ENCODE peak calls at places on chromosome 14, in eight cellular contexts. Q, W, Z, K, O, R, U and H are unnamed samples.

GRCh38 chr14:51816031-51816430 is 44.4 kb upstream of the GNG2 start:
- DNase-seq in W (no peak), K (no peak), R (no peak), O (no peak), Z (no peak), Q (no peak), U (no peak), H (no peak)

GRCh38 chr14:63964063-63964462 is 111.3 kb downstream of the SYNE2 start:
- DNase-seq in K (no peak), W (no peak), O (no peak), R (no peak), Z (no peak), U (no peak), Q (no peak), H (no peak)

GRCh38 chr14:102150083-102150482 is 10.4 kb downstream of the WDR20 start:
- DNase-seq in O (no peak), R (no peak), U (no peak), Z (no peak), W (no peak), K (no peak), Q (no peak), H (no peak)

GRCh38 chr14:99393059-99393655 is 87.5 kb downstream of the SETD3 start:
- DNase-seq in R (peak; percentile 47), Z (no peak), W (no peak), O (peak; percentile 42), Q (peak; percentile 64), U (peak; percentile 62), K (no peak), H (peak; percentile 63)

GRCh38 chr14:35388656-35389314 is 15.8 kb downstream of the NFKBIA start:
- DNase-seq in Z (no peak), R (no peak), W (no peak), O (no peak), Q (no peak), K (no peak), U (no peak), H (no peak)

GRCh38 chr14:38210587-38211257 is 3.0 kb downstream of the SSTR1 start:
- DNase-seq in Z (no peak), R (peak; percentile 66), U (peak; percentile 48), W (no peak), K (no peak), Q (no peak), O (no peak), H (no peak)

GRCh38 chr14:100236873-100237272 is 2.1 kb upstream of the YY1 start:
- DNase-seq in R (no peak), U (no peak), Q (no peak), W (no peak), K (no peak), O (no peak), Z (no peak), H (no peak)

GRCh38 chr14:76698191-76698590 is 63.1 kb upstream of the VASH1 start:
- DNase-seq in W (no peak), Q (no peak), Z (no peak), R (no peak), U (no peak), K (no peak), O (no peak), H (no peak)

GRCh38 chr14:60757617-60758016 is 23.1 kb downstream of the MNAT1 start:
- DNase-seq in Q (no peak), Z (no peak), R (peak; percentile 84), W (no peak), O (no peak), U (peak; percentile 55), K (no peak), H (no peak)

GRCh38 chr14:54760866-54761265 is 141.8 kb downstream of the GCH1 start:
- DNase-seq in O (no peak), K (no peak), Z (no peak), Q (no peak), R (no peak), W (no peak), U (no peak), H (no peak)

GRCh38 chr14:101124860-101125259 is 221.3 kb upstream of the RTL1 start:
- DNase-seq in W (no peak), Q (no peak), U (no peak), R (no peak), O (no peak), Z (no peak), K (no peak), H (no peak)

GRCh38 chr14:28704153-28704552 is 62.4 kb upstream of the FOXG1 start:
- DNase-seq in K (no peak), U (no peak), W (no peak), R (peak; percentile 2), O (no peak), Z (no peak), Q (no peak), H (no peak)

GRCh38 chr14:56754966-56755365 is 55.3 kb downstream of the OTX2 start:
- DNase-seq in U (no peak), O (no peak), K (no peak), Q (no peak), R (no peak), Z (no peak), W (no peak), H (no peak)

GRCh38 chr14:56752428-56752827 is 57.9 kb downstream of the OTX2 start:
- DNase-seq in O (no peak), R (no peak), K (no peak), Q (no peak), W (no peak), Z (no peak), U (no peak), H (no peak)

DNA sequence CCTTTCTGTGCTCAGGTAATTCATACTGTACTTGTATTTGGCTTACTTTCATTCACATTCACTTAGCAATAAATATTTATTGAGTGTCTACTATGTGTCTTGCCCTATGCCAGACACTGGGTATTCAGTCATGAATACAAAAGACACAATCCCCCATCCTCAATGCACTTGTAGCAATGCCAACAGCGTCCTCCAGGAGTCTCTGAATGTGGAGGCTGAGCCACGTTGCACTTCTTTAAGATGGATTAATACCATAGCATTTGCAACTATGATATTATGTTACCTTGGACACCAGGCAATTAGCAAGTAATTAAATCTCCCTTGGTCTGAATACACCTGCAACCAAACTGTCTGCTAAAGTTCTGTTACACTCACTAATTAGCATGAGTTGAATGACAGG is 58.8 kb downstream of the OTX2 start:
- DNase-seq in Q (no peak), R (no peak), Z (no peak), U (no peak), O (no peak), K (no peak), W (no peak), H (no peak)
- TF ChIP-seq CTCF in Q (peak; percentile 11), R (no peak), Z (no peak), U (no peak), O (peak; percentile 35), K (no peak), W (no peak), H (no peak)

GRCh38 chr14:56120091-56120632 is 2.0 kb downstream of the PELI2 start:
- DNase-seq in R (peak; percentile 53), O (no peak), W (no peak), Z (no peak), K (no peak), U (peak; percentile 26), Q (peak; percentile 15), H (peak; percentile 5)
- TF ChIP-seq CTCF in R (peak; percentile 2), O (peak; percentile 30), W (no peak), Z (peak; percentile 17), K (no peak), U (no peak), Q (no peak), H (no peak)

DNA sequence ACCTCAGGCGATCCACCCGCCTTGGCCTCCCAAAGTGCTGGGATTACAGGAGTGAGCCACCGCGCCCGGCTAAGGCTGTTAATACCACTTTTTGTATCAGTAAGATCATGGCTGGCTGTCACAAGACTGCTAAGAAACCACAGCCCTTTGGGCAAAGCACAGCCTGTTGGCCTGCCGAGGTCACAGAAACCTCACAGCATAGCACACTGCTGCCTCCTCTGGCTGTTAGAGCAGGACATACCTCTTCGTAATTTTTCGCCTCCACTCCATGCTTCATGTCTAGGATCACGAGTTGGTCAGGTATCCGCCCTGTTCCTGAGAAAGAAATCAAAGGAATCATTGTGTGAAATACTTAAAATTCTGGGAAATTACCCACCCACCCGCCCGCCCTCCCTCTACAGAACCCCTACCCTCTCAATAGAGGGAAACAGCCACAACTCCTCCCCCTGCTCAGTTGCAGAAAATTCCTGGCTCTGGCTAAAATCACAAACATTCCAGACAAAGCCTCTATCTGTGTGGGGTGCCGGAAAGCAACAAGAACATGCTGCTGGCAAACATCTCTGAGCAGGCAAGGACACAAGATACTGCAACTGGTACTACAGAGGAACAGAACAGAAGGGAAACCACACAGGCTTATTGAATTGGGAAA is 20.7 kb upstream of the NEK9 start:
- DNase-seq in O (peak; percentile 40), Q (no peak), Z (no peak), R (peak; percentile 73), U (peak; percentile 99), K (no peak), W (no peak), H (peak; percentile 73)
- TF ChIP-seq CTCF in O (peak; percentile 46), Q (no peak), Z (peak; percentile 54), R (peak; percentile 43), U (peak; percentile 81), K (no peak), W (no peak), H (no peak)

GRCh38 chr14:30873308-30874119 is 845 bp upstream of the COCH start:
- DNase-seq in W (no peak), U (no peak), K (no peak), Z (no peak), O (no peak), R (no peak), Q (no peak), H (no peak)

GRCh38 chr14:30872602-30873001 is 1.8 kb upstream of the COCH start:
- DNase-seq in U (no peak), Q (no peak), K (no peak), O (no peak), Z (no peak), R (no peak), W (no peak), H (no peak)

GRCh38 chr14:30874999-30875787 is 834 bp downstream of the COCH start:
- DNase-seq in R (no peak), U (no peak), O (peak; percentile 20), K (no peak), W (no peak), Z (no peak), Q (no peak), H (peak; percentile 18)

GRCh38 chr14:30875788-30876053 is 1.4 kb downstream of the COCH start:
- DNase-seq in K (no peak), Z (no peak), R (no peak), O (no peak), U (no peak), W (no peak), Q (no peak), H (no peak)

DNA sequence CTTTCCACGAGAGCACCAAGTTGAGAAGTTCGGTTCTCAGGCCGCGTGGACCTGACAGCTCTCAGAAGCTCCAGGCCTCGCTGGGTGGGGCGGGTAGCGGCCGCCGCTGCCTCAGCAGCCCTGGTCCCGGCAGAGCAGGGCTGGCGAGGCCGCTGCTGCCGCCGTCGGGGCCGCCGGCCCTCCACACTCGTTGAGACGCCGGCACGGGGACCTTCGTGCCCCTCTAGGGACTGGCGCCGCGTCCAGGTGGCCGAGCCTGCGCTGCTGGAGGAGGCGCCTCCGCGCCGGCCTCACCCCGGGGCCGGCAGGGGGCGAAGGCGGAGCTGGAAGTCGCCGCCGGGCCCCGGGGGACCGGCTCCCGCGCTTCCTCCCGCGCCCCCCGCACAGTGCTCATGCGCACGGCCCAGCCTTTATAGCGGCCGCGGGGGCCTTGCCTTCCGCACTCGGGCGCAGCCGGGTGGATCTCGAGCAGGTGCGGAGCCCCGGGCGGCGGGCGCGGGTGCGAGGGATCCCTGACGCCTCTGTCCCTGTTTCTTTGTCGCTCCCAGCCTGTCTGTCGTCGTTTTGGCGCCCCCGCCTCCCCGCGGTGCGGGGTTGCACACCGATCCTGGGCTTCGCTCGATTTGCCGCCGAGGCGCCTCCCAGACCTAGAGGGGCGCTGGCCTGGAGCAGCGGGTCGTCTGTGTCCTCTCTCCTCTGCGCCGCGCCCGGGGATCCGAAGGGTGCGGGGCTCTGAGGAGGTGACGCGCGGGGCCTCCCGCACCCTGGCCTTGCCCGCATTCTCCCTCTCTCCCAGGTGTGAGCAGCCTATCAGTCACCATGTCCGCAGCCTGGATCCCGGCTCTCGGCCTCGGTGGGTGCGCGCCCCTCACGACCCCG is at the start of gene COCH:
- DNase-seq in O (peak; percentile 56), K (peak; percentile 6), Z (no peak), Q (peak; percentile 92), R (no peak), W (peak; percentile 26), U (no peak), H (peak; percentile 71)
- TF ChIP-seq CTCF in O (peak; percentile 59), K (no peak), Z (peak; percentile 7), Q (peak; percentile 23), R (no peak), W (no peak), U (no peak), H (peak; percentile 62)